ENCODE peak calls at places on chromosome 3, in ten cellular contexts. One of them, this sample, is unnamed.

GRCh38 chr3:58660998-58661397 is 5.6 kb downstream of the FAM3D start:
- DNase-seq in A172: no peak
- DNase-seq in SW 1271: no peak
- DNase-seq in M059J: no peak
- DNase-seq in activated gamma-delta T cell: no peak
- DNase-seq in HT1080: no peak
- DNase-seq in left ventricle myocardium inferior: no peak
- DNase-seq in smooth muscle cell of the brain vasculature: no peak
- DNase-seq in NCI-H524 treated with DMSO at 0.1 percent for 48 hours: no peak
- DNase-seq in kidney tubule cell: no peak
- DNase-seq in this sample: no peak

GRCh38 chr3:144059481-144059880 is 87.9 kb downstream of the DIPK2A start:
- DNase-seq in NCI-H524 treated with DMSO at 0.1 percent for 48 hours: no peak
- DNase-seq in M059J: no peak
- DNase-seq in kidney tubule cell: no peak
- DNase-seq in smooth muscle cell of the brain vasculature: no peak
- DNase-seq in activated gamma-delta T cell: no peak
- DNase-seq in SW 1271: no peak
- DNase-seq in HT1080: no peak
- DNase-seq in left ventricle myocardium inferior: no peak
- DNase-seq in A172: no peak
- DNase-seq in this sample: no peak

GRCh38 chr3:14280326-14280725 is 101.7 kb downstream of the LSM3 start:
- DNase-seq in HT1080: no peak
- DNase-seq in smooth muscle cell of the brain vasculature: no peak
- DNase-seq in activated gamma-delta T cell: no peak
- DNase-seq in NCI-H524 treated with DMSO at 0.1 percent for 48 hours: no peak
- DNase-seq in left ventricle myocardium inferior: no peak
- DNase-seq in SW 1271: no peak
- DNase-seq in A172: no peak
- DNase-seq in kidney tubule cell: peak; percentile 88
- DNase-seq in M059J: peak; percentile 26
- DNase-seq in this sample: no peak

GRCh38 chr3:28980631-28981030 is 300.2 kb upstream of the RBMS3 start:
- DNase-seq in A172: no peak
- DNase-seq in M059J: no peak
- DNase-seq in kidney tubule cell: no peak
- DNase-seq in NCI-H524 treated with DMSO at 0.1 percent for 48 hours: no peak
- DNase-seq in HT1080: no peak
- DNase-seq in smooth muscle cell of the brain vasculature: no peak
- DNase-seq in SW 1271: no peak
- DNase-seq in activated gamma-delta T cell: no peak
- DNase-seq in left ventricle myocardium inferior: no peak
- DNase-seq in this sample: no peak

GRCh38 chr3:11363732-11364131 is 91.5 kb downstream of the ATG7 start:
- DNase-seq in A172: no peak
- DNase-seq in left ventricle myocardium inferior: no peak
- DNase-seq in M059J: no peak
- DNase-seq in kidney tubule cell: peak; percentile 22
- DNase-seq in HT1080: no peak
- DNase-seq in smooth muscle cell of the brain vasculature: no peak
- DNase-seq in NCI-H524 treated with DMSO at 0.1 percent for 48 hours: no peak
- DNase-seq in activated gamma-delta T cell: no peak
- DNase-seq in SW 1271: no peak
- DNase-seq in this sample: no peak

GRCh38 chr3:65568497-65568896 is 470.2 kb downstream of the MAGI1 start:
- DNase-seq in activated gamma-delta T cell: no peak
- DNase-seq in HT1080: no peak
- DNase-seq in left ventricle myocardium inferior: no peak
- DNase-seq in NCI-H524 treated with DMSO at 0.1 percent for 48 hours: no peak
- DNase-seq in kidney tubule cell: no peak
- DNase-seq in M059J: no peak
- DNase-seq in A172: no peak
- DNase-seq in SW 1271: no peak
- DNase-seq in smooth muscle cell of the brain vasculature: no peak
- DNase-seq in this sample: no peak

GRCh38 chr3:185965496-185965895 is 27.7 kb upstream of the TRA2B start:
- DNase-seq in NCI-H524 treated with DMSO at 0.1 percent for 48 hours: no peak
- DNase-seq in smooth muscle cell of the brain vasculature: no peak
- DNase-seq in kidney tubule cell: no peak
- DNase-seq in SW 1271: no peak
- DNase-seq in left ventricle myocardium inferior: no peak
- DNase-seq in HT1080: no peak
- DNase-seq in A172: no peak
- DNase-seq in M059J: no peak
- DNase-seq in activated gamma-delta T cell: no peak
- DNase-seq in this sample: no peak

GRCh38 chr3:141045008-141045641 is 6.0 kb upstream of the SPSB4 start:
- DNase-seq in SW 1271: no peak
- DNase-seq in kidney tubule cell: no peak
- DNase-seq in NCI-H524 treated with DMSO at 0.1 percent for 48 hours: no peak
- DNase-seq in HT1080: no peak
- DNase-seq in A172: no peak
- DNase-seq in activated gamma-delta T cell: no peak
- DNase-seq in smooth muscle cell of the brain vasculature: no peak
- DNase-seq in M059J: no peak
- DNase-seq in left ventricle myocardium inferior: no peak
- DNase-seq in this sample: no peak

GRCh38 chr3:69288161-69288895 is 97.6 kb downstream of the FRMD4B start:
- DNase-seq in kidney tubule cell: no peak
- DNase-seq in HT1080: no peak
- DNase-seq in smooth muscle cell of the brain vasculature: no peak
- DNase-seq in A172: no peak
- DNase-seq in SW 1271: no peak
- DNase-seq in left ventricle myocardium inferior: no peak
- DNase-seq in NCI-H524 treated with DMSO at 0.1 percent for 48 hours: no peak
- DNase-seq in M059J: peak; percentile 11
- DNase-seq in activated gamma-delta T cell: no peak
- DNase-seq in this sample: no peak

GRCh38 chr3:33636125-33636855 is 81.8 kb downstream of the CLASP2 start:
- DNase-seq in kidney tubule cell: peak; percentile 55
- DNase-seq in A172: peak; percentile 61
- DNase-seq in activated gamma-delta T cell: no peak
- DNase-seq in smooth muscle cell of the brain vasculature: peak; percentile 51
- DNase-seq in NCI-H524 treated with DMSO at 0.1 percent for 48 hours: peak; percentile 6
- DNase-seq in M059J: peak; percentile 46
- DNase-seq in HT1080: peak; percentile 62
- DNase-seq in left ventricle myocardium inferior: no peak
- DNase-seq in SW 1271: no peak
- DNase-seq in this sample: peak; percentile 56

GRCh38 chr3:58536501-58537411 is at the start of gene ACOX2:
- DNase-seq in left ventricle myocardium inferior: peak; percentile 79
- DNase-seq in activated gamma-delta T cell: no peak
- DNase-seq in smooth muscle cell of the brain vasculature: no peak
- DNase-seq in A172: no peak
- DNase-seq in kidney tubule cell: peak; percentile 36
- DNase-seq in M059J: peak; percentile 29
- DNase-seq in HT1080: no peak
- DNase-seq in SW 1271: no peak
- DNase-seq in NCI-H524 treated with DMSO at 0.1 percent for 48 hours: no peak
- DNase-seq in this sample: no peak

GRCh38 chr3:65936908-65937638 is 101.6 kb downstream of the MAGI1 start:
- DNase-seq in activated gamma-delta T cell: no peak
- DNase-seq in M059J: no peak
- DNase-seq in A172: no peak
- DNase-seq in HT1080: no peak
- DNase-seq in smooth muscle cell of the brain vasculature: no peak
- DNase-seq in NCI-H524 treated with DMSO at 0.1 percent for 48 hours: no peak
- DNase-seq in left ventricle myocardium inferior: no peak
- DNase-seq in SW 1271: no peak
- DNase-seq in kidney tubule cell: no peak
- DNase-seq in this sample: no peak

GRCh38 chr3:21894459-21895083 is 143.6 kb upstream of the ZNF385D start:
- DNase-seq in kidney tubule cell: peak; percentile 43
- DNase-seq in activated gamma-delta T cell: no peak
- DNase-seq in M059J: peak; percentile 11
- DNase-seq in A172: no peak
- DNase-seq in SW 1271: no peak
- DNase-seq in smooth muscle cell of the brain vasculature: peak; percentile 31
- DNase-seq in left ventricle myocardium inferior: no peak
- DNase-seq in NCI-H524 treated with DMSO at 0.1 percent for 48 hours: no peak
- DNase-seq in HT1080: peak; percentile 10
- DNase-seq in this sample: peak; percentile 35

GRCh38 chr3:42653560-42654330 is at the start of gene ZBTB47:
- DNase-seq in HT1080: peak; percentile 21
- DNase-seq in kidney tubule cell: peak; percentile 57
- DNase-seq in SW 1271: no peak
- DNase-seq in left ventricle myocardium inferior: peak; percentile 77
- DNase-seq in smooth muscle cell of the brain vasculature: no peak
- DNase-seq in activated gamma-delta T cell: no peak
- DNase-seq in M059J: peak; percentile 50
- DNase-seq in NCI-H524 treated with DMSO at 0.1 percent for 48 hours: no peak
- DNase-seq in A172: peak; percentile 18
- DNase-seq in this sample: peak; percentile 37

GRCh38 chr3:120497318-120497717 is 46.5 kb upstream of the FSTL1 start:
- DNase-seq in activated gamma-delta T cell: no peak
- DNase-seq in HT1080: peak; percentile 96
- DNase-seq in smooth muscle cell of the brain vasculature: peak; percentile 82
- DNase-seq in SW 1271: no peak
- DNase-seq in A172: peak; percentile 92
- DNase-seq in kidney tubule cell: peak; percentile 92
- DNase-seq in M059J: peak; percentile 98
- DNase-seq in NCI-H524 treated with DMSO at 0.1 percent for 48 hours: no peak
- DNase-seq in left ventricle myocardium inferior: no peak
- DNase-seq in this sample: peak; percentile 35

GRCh38 chr3:48406443-48407431 is 23.1 kb downstream of the PLXNB1 start:
- DNase-seq in kidney tubule cell: no peak
- DNase-seq in left ventricle myocardium inferior: no peak
- DNase-seq in SW 1271: no peak
- DNase-seq in A172: no peak
- DNase-seq in HT1080: no peak
- DNase-seq in activated gamma-delta T cell: no peak
- DNase-seq in M059J: no peak
- DNase-seq in NCI-H524 treated with DMSO at 0.1 percent for 48 hours: no peak
- DNase-seq in smooth muscle cell of the brain vasculature: no peak
- DNase-seq in this sample: no peak

GRCh38 chr3:119311191-119311925 is 17.2 kb downstream of the ARHGAP31 start:
- DNase-seq in smooth muscle cell of the brain vasculature: no peak
- DNase-seq in kidney tubule cell: peak; percentile 96
- DNase-seq in left ventricle myocardium inferior: no peak
- DNase-seq in SW 1271: peak; percentile 28
- DNase-seq in activated gamma-delta T cell: no peak
- DNase-seq in A172: peak; percentile 90
- DNase-seq in M059J: peak; percentile 94
- DNase-seq in HT1080: peak; percentile 97
- DNase-seq in NCI-H524 treated with DMSO at 0.1 percent for 48 hours: no peak
- DNase-seq in this sample: peak; percentile 76

GRCh38 chr3:20023663-20024417 is 11.8 kb upstream of the PP2D1 start:
- DNase-seq in activated gamma-delta T cell: no peak
- DNase-seq in M059J: no peak
- DNase-seq in SW 1271: no peak
- DNase-seq in HT1080: peak; percentile 18
- DNase-seq in kidney tubule cell: no peak
- DNase-seq in A172: no peak
- DNase-seq in left ventricle myocardium inferior: peak; percentile 34
- DNase-seq in NCI-H524 treated with DMSO at 0.1 percent for 48 hours: no peak
- DNase-seq in smooth muscle cell of the brain vasculature: no peak
- DNase-seq in this sample: no peak

GRCh38 chr3:52742418-52743041 is 28.2 kb downstream of the NEK4 start:
- DNase-seq in activated gamma-delta T cell: no peak
- DNase-seq in smooth muscle cell of the brain vasculature: peak; percentile 9
- DNase-seq in HT1080: peak; percentile 21
- DNase-seq in left ventricle myocardium inferior: no peak
- DNase-seq in A172: peak; percentile 14
- DNase-seq in NCI-H524 treated with DMSO at 0.1 percent for 48 hours: no peak
- DNase-seq in SW 1271: no peak
- DNase-seq in M059J: peak; percentile 26
- DNase-seq in kidney tubule cell: peak; percentile 47
- DNase-seq in this sample: peak; percentile 31

GRCh38 chr3:72872183-72872582 is 15.7 kb upstream of the GXYLT2 start:
- DNase-seq in A172: no peak
- DNase-seq in SW 1271: no peak
- DNase-seq in kidney tubule cell: no peak
- DNase-seq in left ventricle myocardium inferior: no peak
- DNase-seq in smooth muscle cell of the brain vasculature: no peak
- DNase-seq in M059J: no peak
- DNase-seq in HT1080: no peak
- DNase-seq in activated gamma-delta T cell: no peak
- DNase-seq in NCI-H524 treated with DMSO at 0.1 percent for 48 hours: no peak
- DNase-seq in this sample: no peak

GRCh38 chr3:132553811-132554210 is 43.3 kb upstream of the ACKR4 start:
- DNase-seq in kidney tubule cell: no peak
- DNase-seq in M059J: no peak
- DNase-seq in SW 1271: no peak
- DNase-seq in A172: no peak
- DNase-seq in NCI-H524 treated with DMSO at 0.1 percent for 48 hours: no peak
- DNase-seq in HT1080: no peak
- DNase-seq in smooth muscle cell of the brain vasculature: no peak
- DNase-seq in left ventricle myocardium inferior: no peak
- DNase-seq in activated gamma-delta T cell: no peak
- DNase-seq in this sample: no peak

GRCh38 chr3:126432361-126432760 is 37.7 kb downstream of the CFAP100 start:
- DNase-seq in SW 1271: no peak
- DNase-seq in M059J: peak; percentile 25
- DNase-seq in A172: no peak
- DNase-seq in HT1080: peak; percentile 17
- DNase-seq in kidney tubule cell: peak; percentile 25
- DNase-seq in smooth muscle cell of the brain vasculature: no peak
- DNase-seq in NCI-H524 treated with DMSO at 0.1 percent for 48 hours: no peak
- DNase-seq in activated gamma-delta T cell: no peak
- DNase-seq in left ventricle myocardium inferior: no peak
- DNase-seq in this sample: no peak

GRCh38 chr3:156304406-156304805 is 184.0 kb downstream of the KCNAB1 start:
- DNase-seq in kidney tubule cell: peak; percentile 33
- DNase-seq in activated gamma-delta T cell: no peak
- DNase-seq in NCI-H524 treated with DMSO at 0.1 percent for 48 hours: no peak
- DNase-seq in smooth muscle cell of the brain vasculature: no peak
- DNase-seq in A172: peak; percentile 10
- DNase-seq in HT1080: peak; percentile 37
- DNase-seq in left ventricle myocardium inferior: no peak
- DNase-seq in M059J: peak; percentile 97
- DNase-seq in SW 1271: no peak
- DNase-seq in this sample: no peak

GRCh38 chr3:94543161-94543560 is 480.3 kb downstream of the NSUN3 start:
- DNase-seq in NCI-H524 treated with DMSO at 0.1 percent for 48 hours: no peak
- DNase-seq in activated gamma-delta T cell: no peak
- DNase-seq in M059J: no peak
- DNase-seq in smooth muscle cell of the brain vasculature: no peak
- DNase-seq in SW 1271: no peak
- DNase-seq in left ventricle myocardium inferior: no peak
- DNase-seq in A172: no peak
- DNase-seq in HT1080: no peak
- DNase-seq in kidney tubule cell: no peak
- DNase-seq in this sample: no peak

GRCh38 chr3:120432105-120432860 is 18.5 kb downstream of the FSTL1 start:
- DNase-seq in M059J: peak; percentile 60
- DNase-seq in left ventricle myocardium inferior: no peak
- DNase-seq in A172: no peak
- DNase-seq in activated gamma-delta T cell: no peak
- DNase-seq in HT1080: no peak
- DNase-seq in kidney tubule cell: peak; percentile 59
- DNase-seq in NCI-H524 treated with DMSO at 0.1 percent for 48 hours: no peak
- DNase-seq in SW 1271: no peak
- DNase-seq in smooth muscle cell of the brain vasculature: no peak
- DNase-seq in this sample: peak; percentile 8

GRCh38 chr3:143328459-143328858 is 208.9 kb downstream of the CHST2 start:
- DNase-seq in activated gamma-delta T cell: no peak
- DNase-seq in M059J: no peak
- DNase-seq in HT1080: no peak
- DNase-seq in SW 1271: no peak
- DNase-seq in left ventricle myocardium inferior: no peak
- DNase-seq in smooth muscle cell of the brain vasculature: no peak
- DNase-seq in A172: no peak
- DNase-seq in kidney tubule cell: no peak
- DNase-seq in NCI-H524 treated with DMSO at 0.1 percent for 48 hours: no peak
- DNase-seq in this sample: no peak

GRCh38 chr3:48628277-48629017 is 6.8 kb downstream of the SLC26A6 start:
- DNase-seq in smooth muscle cell of the brain vasculature: no peak
- DNase-seq in HT1080: no peak
- DNase-seq in activated gamma-delta T cell: no peak
- DNase-seq in SW 1271: no peak
- DNase-seq in NCI-H524 treated with DMSO at 0.1 percent for 48 hours: no peak
- DNase-seq in A172: no peak
- DNase-seq in left ventricle myocardium inferior: no peak
- DNase-seq in kidney tubule cell: no peak
- DNase-seq in M059J: no peak
- DNase-seq in this sample: no peak

GRCh38 chr3:194586839-194587238 is 46.4 kb downstream of the TMEM44 start:
- DNase-seq in A172: peak; percentile 75
- DNase-seq in left ventricle myocardium inferior: no peak
- DNase-seq in NCI-H524 treated with DMSO at 0.1 percent for 48 hours: no peak
- DNase-seq in M059J: peak; percentile 91
- DNase-seq in smooth muscle cell of the brain vasculature: no peak
- DNase-seq in HT1080: peak; percentile 89
- DNase-seq in activated gamma-delta T cell: no peak
- DNase-seq in kidney tubule cell: peak; percentile 92
- DNase-seq in SW 1271: no peak
- DNase-seq in this sample: no peak

This sample was measured in ACHN.